ENCODE peak calls at places on chromosomes 16 and 17, in seven cellular contexts. One of them, this sample, is unnamed.

GRCh38 chr17:59814685-59815084 is 78.1 kb downstream of the TUBD1 start:
- DNase-seq in B cell: no peak
- DNase-seq in cardiac fibroblast: no peak
- DNase-seq in nephron progenitor cell: no peak
- DNase-seq in AG09319: no peak
- DNase-seq in adrenal gland: no peak
- DNase-seq in GM06990: no peak
- DNase-seq in this sample: no peak

GRCh38 chr16:24499193-24499814 is 40.1 kb upstream of the RBBP6 start:
- DNase-seq in adrenal gland: peak; percentile 19
- DNase-seq in GM06990: no peak
- DNase-seq in nephron progenitor cell: peak; percentile 53
- DNase-seq in AG09319: no peak
- DNase-seq in cardiac fibroblast: peak; percentile 46
- DNase-seq in B cell: no peak
- DNase-seq in this sample: no peak

GRCh38 chr17:44785921-44786320 is 27.1 kb downstream of the ADAM11 start:
- DNase-seq in cardiac fibroblast: no peak
- DNase-seq in B cell: no peak
- DNase-seq in adrenal gland: no peak
- DNase-seq in GM06990: no peak
- DNase-seq in nephron progenitor cell: no peak
- DNase-seq in AG09319: no peak
- DNase-seq in this sample: no peak

GRCh38 chr17:37671813-37672544 is 28.7 kb upstream of the DDX52 start:
- DNase-seq in B cell: no peak
- DNase-seq in AG09319: peak; percentile 28
- DNase-seq in GM06990: no peak
- DNase-seq in nephron progenitor cell: no peak
- DNase-seq in cardiac fibroblast: peak; percentile 95
- DNase-seq in adrenal gland: no peak
- DNase-seq in this sample: no peak

GRCh38 chr16:87966685-87967185 is 15.5 kb downstream of the BANP start:
- DNase-seq in adrenal gland: peak; percentile 40
- DNase-seq in AG09319: no peak
- DNase-seq in nephron progenitor cell: no peak
- DNase-seq in GM06990: no peak
- DNase-seq in B cell: no peak
- DNase-seq in cardiac fibroblast: no peak
- DNase-seq in this sample: no peak

GRCh38 chr16:54242199-54242598 is 44.4 kb downstream of the IRX3 start:
- DNase-seq in nephron progenitor cell: no peak
- DNase-seq in cardiac fibroblast: no peak
- DNase-seq in adrenal gland: no peak
- DNase-seq in B cell: no peak
- DNase-seq in AG09319: no peak
- DNase-seq in GM06990: no peak
- DNase-seq in this sample: no peak

GRCh38 chr17:58586009-58586408 is 71.6 kb upstream of the MTMR4 start:
- DNase-seq in B cell: no peak
- DNase-seq in GM06990: no peak
- DNase-seq in AG09319: no peak
- DNase-seq in cardiac fibroblast: no peak
- DNase-seq in nephron progenitor cell: no peak
- DNase-seq in adrenal gland: no peak
- DNase-seq in this sample: no peak

GRCh38 chr17:45221081-45221996 is at the start of gene FMNL1:
- DNase-seq in adrenal gland: no peak
- DNase-seq in cardiac fibroblast: no peak
- DNase-seq in GM06990: peak; percentile 78
- DNase-seq in AG09319: no peak
- DNase-seq in B cell: peak; percentile 72
- DNase-seq in nephron progenitor cell: peak; percentile 56
- DNase-seq in this sample: no peak

GRCh38 chr17:30961213-30962188 is 9.3 kb upstream of the RNF135 start:
- DNase-seq in GM06990: peak; percentile 47
- DNase-seq in nephron progenitor cell: no peak
- DNase-seq in adrenal gland: no peak
- DNase-seq in AG09319: no peak
- DNase-seq in cardiac fibroblast: peak; percentile 56
- DNase-seq in B cell: peak; percentile 81
- DNase-seq in this sample: no peak

GRCh38 chr16:57837305-57838125 is 35.2 kb upstream of the KIFC3 start:
- DNase-seq in adrenal gland: no peak
- DNase-seq in cardiac fibroblast: no peak
- DNase-seq in nephron progenitor cell: no peak
- DNase-seq in B cell: no peak
- DNase-seq in GM06990: no peak
- DNase-seq in AG09319: no peak
- DNase-seq in this sample: no peak

GRCh38 chr16:76676356-76676755 is 399.2 kb downstream of the CNTNAP4 start:
- DNase-seq in B cell: no peak
- DNase-seq in nephron progenitor cell: no peak
- DNase-seq in GM06990: no peak
- DNase-seq in adrenal gland: no peak
- DNase-seq in AG09319: no peak
- DNase-seq in cardiac fibroblast: no peak
- DNase-seq in this sample: peak; percentile 19

GRCh38 chr17:36920032-36921000 is 17.0 kb upstream of the LHX1 start:
- DNase-seq in adrenal gland: no peak
- DNase-seq in B cell: no peak
- DNase-seq in GM06990: no peak
- DNase-seq in nephron progenitor cell: no peak
- DNase-seq in AG09319: no peak
- DNase-seq in cardiac fibroblast: peak; percentile 18
- DNase-seq in this sample: no peak

GRCh38 chr17:64107517-64108235 is 22.3 kb downstream of the ERN1 start:
- DNase-seq in adrenal gland: no peak
- DNase-seq in B cell: no peak
- DNase-seq in AG09319: no peak
- DNase-seq in GM06990: no peak
- DNase-seq in cardiac fibroblast: no peak
- DNase-seq in nephron progenitor cell: no peak
- DNase-seq in this sample: peak; percentile 91

GRCh38 chr16:64206877-64207276 is 915.0 kb downstream of the CDH11 start:
- DNase-seq in cardiac fibroblast: no peak
- DNase-seq in B cell: no peak
- DNase-seq in adrenal gland: no peak
- DNase-seq in nephron progenitor cell: no peak
- DNase-seq in GM06990: no peak
- DNase-seq in AG09319: no peak
- DNase-seq in this sample: no peak

GRCh38 chr17:30376621-30377452 is 1.9 kb upstream of the CPD start:
- DNase-seq in adrenal gland: peak; percentile 18
- DNase-seq in cardiac fibroblast: peak; percentile 89
- DNase-seq in nephron progenitor cell: no peak
- DNase-seq in B cell: no peak
- DNase-seq in AG09319: peak; percentile 54
- DNase-seq in GM06990: peak; percentile 47
- DNase-seq in this sample: peak; percentile 63

GRCh38 chr17:67534941-67535340 is 157.9 kb downstream of the PITPNC1 start:
- DNase-seq in AG09319: no peak
- DNase-seq in nephron progenitor cell: no peak
- DNase-seq in GM06990: no peak
- DNase-seq in adrenal gland: no peak
- DNase-seq in cardiac fibroblast: no peak
- DNase-seq in B cell: no peak
- DNase-seq in this sample: no peak
- TF ChIP-seq CTCF in AG09319: no peak
- TF ChIP-seq CTCF in nephron progenitor cell: no peak
- TF ChIP-seq CTCF in GM06990: no peak
- TF ChIP-seq CTCF in adrenal gland: peak; percentile 19
- TF ChIP-seq CTCF in cardiac fibroblast: no peak
- TF ChIP-seq CTCF in B cell: no peak
- TF ChIP-seq CTCF in this sample: no peak

GRCh38 chr16:17831330-17831729 is 360.6 kb upstream of the XYLT1 start:
- DNase-seq in GM06990: no peak
- DNase-seq in B cell: no peak
- DNase-seq in AG09319: no peak
- DNase-seq in cardiac fibroblast: no peak
- DNase-seq in adrenal gland: no peak
- DNase-seq in nephron progenitor cell: no peak
- DNase-seq in this sample: no peak
- TF ChIP-seq CTCF in GM06990: no peak
- TF ChIP-seq CTCF in B cell: no peak
- TF ChIP-seq CTCF in AG09319: no peak
- TF ChIP-seq CTCF in cardiac fibroblast: no peak
- TF ChIP-seq CTCF in adrenal gland: no peak
- TF ChIP-seq CTCF in nephron progenitor cell: no peak
- TF ChIP-seq CTCF in this sample: peak; percentile 12

GRCh38 chr16:27273670-27274522 is 5.3 kb upstream of the NSMCE1 start:
- DNase-seq in cardiac fibroblast: peak; percentile 58
- DNase-seq in adrenal gland: no peak
- DNase-seq in B cell: no peak
- DNase-seq in AG09319: no peak
- DNase-seq in nephron progenitor cell: no peak
- DNase-seq in GM06990: no peak
- DNase-seq in this sample: no peak
- TF ChIP-seq CTCF in cardiac fibroblast: no peak
- TF ChIP-seq CTCF in adrenal gland: no peak
- TF ChIP-seq CTCF in B cell: no peak
- TF ChIP-seq CTCF in AG09319: no peak
- TF ChIP-seq CTCF in nephron progenitor cell: no peak
- TF ChIP-seq CTCF in GM06990: no peak
- TF ChIP-seq CTCF in this sample: no peak

GRCh38 chr17:6286239-6286638 is 148.7 kb downstream of the AIPL1 start:
- DNase-seq in B cell: no peak
- DNase-seq in adrenal gland: no peak
- DNase-seq in cardiac fibroblast: no peak
- DNase-seq in GM06990: no peak
- DNase-seq in nephron progenitor cell: no peak
- DNase-seq in AG09319: no peak
- DNase-seq in this sample: no peak
- TF ChIP-seq CTCF in B cell: no peak
- TF ChIP-seq CTCF in adrenal gland: no peak
- TF ChIP-seq CTCF in cardiac fibroblast: no peak
- TF ChIP-seq CTCF in GM06990: peak; percentile 6
- TF ChIP-seq CTCF in nephron progenitor cell: no peak
- TF ChIP-seq CTCF in AG09319: no peak
- TF ChIP-seq CTCF in this sample: peak; percentile 3

GRCh38 chr16:85696761-85697160 is 8.0 kb upstream of the GINS2 start:
- DNase-seq in cardiac fibroblast: no peak
- DNase-seq in GM06990: no peak
- DNase-seq in nephron progenitor cell: no peak
- DNase-seq in B cell: no peak
- DNase-seq in AG09319: no peak
- DNase-seq in adrenal gland: no peak
- DNase-seq in this sample: no peak

GRCh38 chr16:85699628-85700027 is 10.9 kb upstream of the GINS2 start:
- DNase-seq in B cell: no peak
- DNase-seq in nephron progenitor cell: no peak
- DNase-seq in AG09319: no peak
- DNase-seq in adrenal gland: peak; percentile 81
- DNase-seq in cardiac fibroblast: peak; percentile 35
- DNase-seq in GM06990: no peak
- DNase-seq in this sample: no peak

GRCh38 chr16:85697441-85697840 is 8.7 kb upstream of the GINS2 start:
- DNase-seq in AG09319: no peak
- DNase-seq in nephron progenitor cell: no peak
- DNase-seq in cardiac fibroblast: no peak
- DNase-seq in B cell: peak; percentile 28
- DNase-seq in adrenal gland: no peak
- DNase-seq in GM06990: no peak
- DNase-seq in this sample: no peak

GRCh38 chr16:85698459-85699223 is 9.9 kb upstream of the GINS2 start:
- DNase-seq in AG09319: no peak
- DNase-seq in GM06990: no peak
- DNase-seq in cardiac fibroblast: no peak
- DNase-seq in adrenal gland: no peak
- DNase-seq in B cell: no peak
- DNase-seq in nephron progenitor cell: no peak
- DNase-seq in this sample: no peak

GRCh38 chr16:85699224-85699558 is 10.4 kb upstream of the GINS2 start:
- DNase-seq in cardiac fibroblast: no peak
- DNase-seq in nephron progenitor cell: peak; percentile 28
- DNase-seq in adrenal gland: no peak
- DNase-seq in GM06990: no peak
- DNase-seq in B cell: no peak
- DNase-seq in AG09319: no peak
- DNase-seq in this sample: no peak
- TF ChIP-seq CTCF in cardiac fibroblast: no peak
- TF ChIP-seq CTCF in nephron progenitor cell: no peak
- TF ChIP-seq CTCF in adrenal gland: no peak
- TF ChIP-seq CTCF in GM06990: no peak
- TF ChIP-seq CTCF in B cell: no peak
- TF ChIP-seq CTCF in AG09319: no peak
- TF ChIP-seq CTCF in this sample: no peak

DNA sequence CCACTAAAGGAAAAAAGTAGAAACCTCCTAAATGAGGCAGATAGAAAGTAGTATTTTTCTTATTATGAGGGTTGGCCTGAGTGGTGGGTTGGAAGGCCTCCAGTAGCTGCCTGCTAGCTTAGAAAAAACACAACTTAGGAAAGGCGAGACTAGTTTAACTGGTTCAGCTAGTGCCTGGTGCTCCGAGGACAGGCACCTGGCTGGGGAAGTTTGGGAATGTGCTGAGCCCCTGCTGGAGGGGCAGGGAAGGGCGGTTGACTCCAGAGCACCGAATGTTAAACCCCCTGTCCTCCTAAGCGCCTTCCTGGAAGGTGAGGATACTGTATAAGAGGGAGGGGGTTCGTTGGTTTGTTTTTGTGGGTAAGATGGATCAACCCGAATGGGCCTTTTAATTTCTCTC is 19.9 kb downstream of the LDHD start:
- DNase-seq in cardiac fibroblast: no peak
- DNase-seq in nephron progenitor cell: no peak
- DNase-seq in AG09319: no peak
- DNase-seq in B cell: no peak
- DNase-seq in GM06990: no peak
- DNase-seq in adrenal gland: no peak
- DNase-seq in this sample: peak; percentile 94
- TF ChIP-seq CTCF in cardiac fibroblast: peak; percentile 38
- TF ChIP-seq CTCF in nephron progenitor cell: peak; percentile 23
- TF ChIP-seq CTCF in AG09319: peak; percentile 14
- TF ChIP-seq CTCF in B cell: no peak
- TF ChIP-seq CTCF in GM06990: no peak
- TF ChIP-seq CTCF in adrenal gland: no peak
- TF ChIP-seq CTCF in this sample: peak; percentile 53

DNA sequence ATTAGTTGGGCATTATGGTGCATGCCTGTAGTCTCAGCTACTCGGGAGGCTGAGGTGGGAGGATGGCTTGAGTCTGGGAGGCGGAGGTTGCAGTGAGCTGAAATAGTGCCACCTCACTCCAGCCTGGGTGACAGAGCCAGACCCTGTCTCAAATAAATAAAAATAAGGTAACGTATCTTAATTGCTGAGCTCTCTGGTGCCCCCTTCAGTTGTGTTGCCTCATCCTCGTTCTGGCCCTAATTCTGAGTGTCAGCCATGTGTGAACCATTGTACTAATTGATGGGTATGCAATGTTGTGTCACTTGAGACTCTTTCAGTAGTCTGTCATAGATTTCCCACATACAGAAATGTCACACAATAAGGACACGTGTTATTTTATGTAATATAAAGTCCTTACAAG is 363.1 kb upstream of the RBFOX1 start:
- DNase-seq in nephron progenitor cell: no peak
- DNase-seq in AG09319: no peak
- DNase-seq in GM06990: no peak
- DNase-seq in adrenal gland: no peak
- DNase-seq in cardiac fibroblast: no peak
- DNase-seq in B cell: no peak
- DNase-seq in this sample: no peak
- TF ChIP-seq CTCF in nephron progenitor cell: no peak
- TF ChIP-seq CTCF in AG09319: no peak
- TF ChIP-seq CTCF in GM06990: no peak
- TF ChIP-seq CTCF in adrenal gland: no peak
- TF ChIP-seq CTCF in cardiac fibroblast: no peak
- TF ChIP-seq CTCF in B cell: no peak
- TF ChIP-seq CTCF in this sample: no peak

This sample was measured in LNCaP clone FGC.